ENCODE peak calls at places on chromosome 4, in six cellular contexts. D, I, L, O, T and E are unnamed samples.
A peak's percentile ranks its signal among the peaks of the same experiment; 100 is the strongest.

GRCh38 chr4:143287571-143287923 is 49.1 kb upstream of the GAB1 start:
- DNase-seq in T (no peak), O (no peak), L (no peak), I (no peak), D (no peak), E (no peak)

GRCh38 chr4:681736-682451 is 7.1 kb downstream of the SLC49A3 start:
- DNase-seq in D (no peak), T (peak; percentile 45), O (no peak), I (no peak), L (peak; percentile 75), E (no peak)

GRCh38 chr4:186204103-186204559 is 12.8 kb downstream of the CYP4V2 start:
- DNase-seq in T (no peak), I (no peak), L (no peak), D (no peak), O (no peak), E (no peak)

GRCh38 chr4:7193040-7193958 is 961 bp downstream of the SORCS2 start:
- DNase-seq in I (no peak), O (no peak), T (peak; percentile 79), D (no peak), L (no peak), E (peak; percentile 28)

GRCh38 chr4:174217273-174218126 is 66.0 kb downstream of the FBXO8 start:
- DNase-seq in T (no peak), L (no peak), O (no peak), D (no peak), I (no peak), E (no peak)

GRCh38 chr4:73066928-73067327 is 2.6 kb downstream of the COX18 start:
- DNase-seq in L (no peak), T (no peak), D (no peak), I (no peak), O (peak; percentile 28), E (no peak)

GRCh38 chr4:48780867-48781219 is 764 bp upstream of the FRYL start:
- DNase-seq in O (peak; percentile 46), T (no peak), L (no peak), I (peak; percentile 21), D (peak; percentile 7), E (no peak)

GRCh38 chr4:15457401-15458201 is 12.1 kb upstream of the CC2D2A start:
- DNase-seq in L (no peak), D (no peak), O (no peak), I (peak; percentile 75), T (peak; percentile 10), E (no peak)

GRCh38 chr4:39466747-39467146 is 7.9 kb downstream of the LIAS start:
- DNase-seq in L (no peak), T (no peak), D (no peak), I (no peak), O (no peak), E (no peak)

GRCh38 chr4:89829470-89830138 is 7.4 kb downstream of the SNCA start:
- DNase-seq in O (peak; percentile 6), L (no peak), I (peak; percentile 72), D (no peak), T (no peak), E (no peak)